ENCODE peak calls at places on chromosomes 2 and 18, in eight cellular contexts. A is tibial artery, N is left ventricle myocardium inferior, M is GM10248, S is NCI-H2081, X is tibial nerve, F is HFFc6, L is GDM1. W is an unnamed sample.
A peak's percentile ranks its signal among the peaks of the same experiment; 100 is the strongest.

GRCh38 chr2:148876190-148876588 is 1.2 kb downstream of the KIF5C start:
- DNase-seq in F (no peak), M (peak; percentile 26), A (no peak), N (no peak), S (peak; percentile 62), X (no peak), L (no peak), W (no peak)

GRCh38 chr2:37795938-37796337 is 124.5 kb upstream of the CDC42EP3 start:
- DNase-seq in M (no peak), N (no peak), L (no peak), S (no peak), F (peak; percentile 90), X (no peak), A (no peak), W (no peak)

GRCh38 chr18:47996091-47996541 is 65.7 kb upstream of the SMAD2 start:
- DNase-seq in X (no peak), S (no peak), L (no peak), M (no peak), N (no peak), F (no peak), A (no peak), W (no peak)

GRCh38 chr2:202589582-202589949 is 45.2 kb upstream of the FAM117B start:
- DNase-seq in F (no peak), X (no peak), M (no peak), L (no peak), N (no peak), S (no peak), A (no peak), W (no peak)

GRCh38 chr2:235085476-235085875 is 133.7 kb downstream of the SH3BP4 start:
- DNase-seq in M (no peak), A (no peak), F (no peak), N (no peak), L (no peak), S (no peak), X (no peak), W (no peak)

GRCh38 chr2:226794751-226795171 is 4.9 kb downstream of the IRS1 start:
- DNase-seq in N (no peak), F (peak; percentile 71), M (no peak), S (peak; percentile 7), X (no peak), A (no peak), L (no peak), W (no peak)

GRCh38 chr2:102420290-102420689 is 2.7 kb upstream of the IL18RAP start:
- DNase-seq in F (no peak), X (no peak), L (no peak), A (no peak), M (no peak), N (no peak), S (no peak), W (no peak)

GRCh38 chr2:74935883-74936483 is 22.5 kb upstream of the POLE4 start:
- DNase-seq in S (no peak), M (no peak), X (no peak), N (no peak), L (no peak), F (peak; percentile 50), A (no peak), W (no peak)

GRCh38 chr2:15457868-15458267 is 103.3 kb downstream of the NBAS start:
- DNase-seq in X (no peak), A (no peak), L (no peak), N (no peak), M (no peak), S (no peak), F (no peak), W (no peak)

GRCh38 chr2:48129256-48129950 is 223.1 kb upstream of the FBXO11 start:
- DNase-seq in S (no peak), A (no peak), L (no peak), F (no peak), N (no peak), X (no peak), M (no peak), W (no peak)

GRCh38 chr2:175742367-175742766 is 259.7 kb downstream of the LNPK start:
- DNase-seq in N (no peak), S (no peak), F (peak; percentile 63), X (no peak), L (no peak), A (no peak), M (no peak), W (no peak)

GRCh38 chr2:240432430-240432819 is 3.0 kb upstream of the GPC1 start:
- DNase-seq in F (no peak), M (no peak), N (peak; percentile 6), L (no peak), S (no peak), A (peak; percentile 35), X (peak; percentile 8), W (peak; percentile 15)

GRCh38 chr2:232761301-232761907 is 15.0 kb downstream of the KCNJ13 start:
- DNase-seq in M (peak; percentile 34), N (no peak), X (no peak), F (peak; percentile 39), L (no peak), S (peak; percentile 64), A (no peak), W (no peak)

GRCh38 chr2:102122909-102123308 is 19.6 kb upstream of the IL1R1 start:
- DNase-seq in M (no peak), L (no peak), X (no peak), A (no peak), F (no peak), N (no peak), S (no peak), W (no peak)

GRCh38 chr18:48375150-48375790 is 33.9 kb downstream of the ZBTB7C start:
- DNase-seq in X (no peak), L (peak; percentile 55), S (no peak), F (no peak), M (no peak), A (no peak), N (no peak), W (no peak)

GRCh38 chr2:212536385-212537310 is 2.0 kb downstream of the ERBB4 start:
- DNase-seq in A (peak; percentile 64), S (peak; percentile 69), L (no peak), N (no peak), X (no peak), M (no peak), F (no peak), W (peak; percentile 38)

GRCh38 chr18:6486313-6486712 is 71.6 kb upstream of the L3MBTL4 start:
- DNase-seq in F (no peak), N (no peak), L (no peak), A (no peak), X (no peak), S (no peak), M (no peak), W (no peak)

GRCh38 chr2:109446531-109447131 is 167.1 kb downstream of the SEPTIN10 start:
- DNase-seq in S (no peak), M (no peak), X (no peak), F (peak; percentile 40), N (no peak), A (peak; percentile 62), L (no peak), W (no peak)

GRCh38 chr2:28709101-28709500 is 42.5 kb upstream of the PPP1CB start:
- DNase-seq in A (peak; percentile 34), N (no peak), L (no peak), S (peak; percentile 11), F (no peak), X (no peak), M (no peak), W (no peak)